ENCODE peak calls at places on chromosomes 7 and 10, in four cellular contexts. One of them, this sample, is unnamed.
A peak's percentile ranks its signal among the peaks of the same experiment; 100 is the strongest.

GRCh38 chr10:37125921-37126320 is 523 bp downstream of the ANKRD30A start:
- DNase-seq in NB4: no peak
- DNase-seq in neural progenitor cell: no peak
- DNase-seq in A549: no peak
- DNase-seq in this sample: no peak

GRCh38 chr10:24027107-24027506 is 181.8 kb upstream of the KIAA1217 start:
- DNase-seq in NB4: no peak
- DNase-seq in neural progenitor cell: no peak
- DNase-seq in A549: no peak
- DNase-seq in this sample: no peak

GRCh38 chr10:86265236-86265876 is 101.2 kb downstream of the GRID1 start:
- DNase-seq in NB4: no peak
- DNase-seq in neural progenitor cell: no peak
- DNase-seq in A549: no peak
- DNase-seq in this sample: no peak

GRCh38 chr7:44064791-44065430 is 456 bp downstream of the PGAM2 start:
- DNase-seq in NB4: no peak
- DNase-seq in neural progenitor cell: peak; percentile 11
- DNase-seq in A549: no peak
- DNase-seq in this sample: no peak

GRCh38 chr10:77363197-77363596 is 274.4 kb downstream of the KCNMA1 start:
- DNase-seq in NB4: no peak
- DNase-seq in neural progenitor cell: no peak
- DNase-seq in A549: no peak
- DNase-seq in this sample: no peak

GRCh38 chr10:13518076-13518692 is 10.6 kb downstream of the BEND7 start:
- DNase-seq in NB4: no peak
- DNase-seq in neural progenitor cell: peak; percentile 62
- DNase-seq in A549: no peak
- DNase-seq in this sample: no peak

GRCh38 chr10:31620236-31621151 is 301.5 kb downstream of the ZEB1 start:
- DNase-seq in NB4: no peak
- DNase-seq in neural progenitor cell: peak; percentile 39
- DNase-seq in A549: peak; percentile 43
- DNase-seq in this sample: no peak

GRCh38 chr7:128303624-128304023 is 40.1 kb downstream of the RBM28 start:
- DNase-seq in NB4: no peak
- DNase-seq in neural progenitor cell: no peak
- DNase-seq in A549: no peak
- DNase-seq in this sample: no peak

GRCh38 chr10:97810476-97810875 is 38.7 kb upstream of the SFRP5 start:
- DNase-seq in NB4: no peak
- DNase-seq in neural progenitor cell: no peak
- DNase-seq in A549: no peak
- DNase-seq in this sample: no peak

GRCh38 chr10:49502358-49502757 is 36.6 kb downstream of the ERCC6 start:
- DNase-seq in NB4: no peak
- DNase-seq in neural progenitor cell: no peak
- DNase-seq in A549: no peak
- DNase-seq in this sample: no peak

GRCh38 chr10:60428387-60428737 is 38.7 kb upstream of the ANK3 start:
- DNase-seq in NB4: no peak
- DNase-seq in neural progenitor cell: no peak
- DNase-seq in A549: no peak
- DNase-seq in this sample: no peak

GRCh38 chr7:63045575-63045974 is 953.1 kb upstream of the ZNF722 start:
- DNase-seq in NB4: no peak
- DNase-seq in neural progenitor cell: no peak
- DNase-seq in A549: no peak
- DNase-seq in this sample: no peak

GRCh38 chr10:6701289-6701688 is 121.2 kb upstream of the PRKCQ start:
- DNase-seq in NB4: peak; percentile 8
- DNase-seq in neural progenitor cell: peak; percentile 18
- DNase-seq in A549: no peak
- DNase-seq in this sample: no peak

GRCh38 chr10:31419394-31420063 is 100.5 kb downstream of the ZEB1 start:
- DNase-seq in NB4: peak; percentile 4
- DNase-seq in neural progenitor cell: no peak
- DNase-seq in A549: no peak
- DNase-seq in this sample: no peak

GRCh38 chr10:63120554-63120953 is 12.6 kb upstream of the NRBF2 start:
- DNase-seq in NB4: peak; percentile 43
- DNase-seq in neural progenitor cell: no peak
- DNase-seq in A549: no peak
- DNase-seq in this sample: no peak

GRCh38 chr10:35940067-35940989 is 298.2 kb upstream of the FZD8 start:
- DNase-seq in NB4: no peak
- DNase-seq in neural progenitor cell: peak; percentile 30
- DNase-seq in A549: no peak
- DNase-seq in this sample: no peak

GRCh38 chr10:34689053-34689452 is 126.0 kb downstream of the PARD3 start:
- DNase-seq in NB4: no peak
- DNase-seq in neural progenitor cell: no peak
- DNase-seq in A549: no peak
- DNase-seq in this sample: no peak

GRCh38 chr10:89556590-89556989 is 21.2 kb upstream of the SLC16A12 start:
- DNase-seq in NB4: no peak
- DNase-seq in neural progenitor cell: no peak
- DNase-seq in A549: no peak
- DNase-seq in this sample: no peak

GRCh38 chr7:65390588-65390987 is 16.9 kb downstream of the ZNF92 start:
- DNase-seq in NB4: no peak
- DNase-seq in neural progenitor cell: no peak
- DNase-seq in A549: no peak
- DNase-seq in this sample: no peak

GRCh38 chr7:132580277-132580676 is 4.0 kb upstream of the PLXNA4 start:
- DNase-seq in NB4: peak; percentile 31
- DNase-seq in neural progenitor cell: no peak
- DNase-seq in A549: peak; percentile 26
- DNase-seq in this sample: no peak

GRCh38 chr10:16989826-16990293 is 139.8 kb downstream of the CUBN start:
- DNase-seq in NB4: no peak
- DNase-seq in neural progenitor cell: no peak
- DNase-seq in A549: no peak
- DNase-seq in this sample: no peak

GRCh38 chr10:126170367-126170766 is 217.9 kb downstream of the ADAM12 start:
- DNase-seq in NB4: no peak
- DNase-seq in neural progenitor cell: no peak
- DNase-seq in A549: no peak
- DNase-seq in this sample: no peak

GRCh38 chr10:71486465-71487114 is 89.9 kb downstream of the CDH23 start:
- DNase-seq in NB4: peak; percentile 75
- DNase-seq in neural progenitor cell: peak; percentile 92
- DNase-seq in A549: no peak
- DNase-seq in this sample: no peak

GRCh38 chr10:75408911-75409885 is 7.6 kb upstream of the ZNF503 start:
- DNase-seq in NB4: peak; percentile 91
- DNase-seq in neural progenitor cell: peak; percentile 85
- DNase-seq in A549: peak; percentile 78
- DNase-seq in this sample: peak; percentile 41
- TF ChIP-seq CTCF in NB4: no peak
- TF ChIP-seq CTCF in neural progenitor cell: no peak
- TF ChIP-seq CTCF in A549: peak; percentile 7
- TF ChIP-seq CTCF in this sample: peak; percentile 7

DNA sequence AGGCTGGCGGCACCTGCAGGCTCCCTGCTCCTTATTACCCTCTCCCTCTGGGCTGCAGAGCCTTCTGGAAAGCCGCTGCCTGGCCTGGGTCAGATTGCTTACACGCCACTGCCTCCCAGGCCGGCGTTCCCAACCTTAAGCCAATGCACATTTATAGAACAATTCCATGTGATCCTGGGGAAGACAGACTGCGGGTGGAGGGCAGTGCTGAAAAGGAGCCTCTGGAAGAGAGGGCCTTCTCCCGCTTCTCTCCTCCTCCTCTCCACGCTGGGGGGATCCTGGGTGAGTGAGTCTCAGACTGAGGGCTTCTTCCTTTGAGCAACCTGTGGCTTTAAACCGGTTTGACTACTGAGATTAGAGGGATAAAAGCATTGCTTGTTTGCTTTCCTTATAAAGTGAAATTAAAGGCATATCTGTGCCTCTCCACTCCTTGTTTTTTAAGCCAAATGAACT is 5.5 kb downstream of the TACC2 start:
- DNase-seq in NB4: no peak
- DNase-seq in neural progenitor cell: peak; percentile 65
- DNase-seq in A549: no peak
- DNase-seq in this sample: peak; percentile 80
- H3K4me3 ChIP-seq in NB4: no peak overlapping the region
- H3K4me3 ChIP-seq in neural progenitor cell: no peak overlapping the region
- H3K4me3 ChIP-seq in A549: no peak overlapping the region
- H3K4me3 ChIP-seq in this sample: peak overlapping the region; percentile 22

GRCh38 chr7:50306491-50307367 is 2.2 kb downstream of the IKZF1 start:
- DNase-seq in NB4: peak; percentile 81
- DNase-seq in neural progenitor cell: peak; percentile 23
- DNase-seq in A549: no peak
- DNase-seq in this sample: no peak

GRCh38 chr7:50309736-50310135 is 5.2 kb downstream of the IKZF1 start:
- DNase-seq in NB4: no peak
- DNase-seq in neural progenitor cell: no peak
- DNase-seq in A549: no peak
- DNase-seq in this sample: no peak

GRCh38 chr7:50309130-50309478 is 4.6 kb downstream of the IKZF1 start:
- DNase-seq in NB4: peak; percentile 35
- DNase-seq in neural progenitor cell: no peak
- DNase-seq in A549: no peak
- DNase-seq in this sample: no peak

GRCh38 chr7:50307368-50308012 is 3.0 kb downstream of the IKZF1 start:
- DNase-seq in NB4: peak; percentile 88
- DNase-seq in neural progenitor cell: peak; percentile 48
- DNase-seq in A549: no peak
- DNase-seq in this sample: no peak

GRCh38 chr7:50308301-50309129 is 4.0 kb downstream of the IKZF1 start:
- DNase-seq in NB4: peak; percentile 61
- DNase-seq in neural progenitor cell: peak; percentile 31
- DNase-seq in A549: no peak
- DNase-seq in this sample: no peak
- TF ChIP-seq CTCF in NB4: no peak
- TF ChIP-seq CTCF in neural progenitor cell: no peak
- TF ChIP-seq CTCF in A549: no peak
- TF ChIP-seq CTCF in this sample: no peak

GRCh38 chr10:109934958-109935793 is 11.9 kb upstream of the XPNPEP1 start:
- DNase-seq in NB4: peak; percentile 75
- DNase-seq in neural progenitor cell: peak; percentile 88
- DNase-seq in A549: no peak
- DNase-seq in this sample: no peak

GRCh38 chr10:109939253-109939961 is 16.1 kb upstream of the XPNPEP1 start:
- DNase-seq in NB4: no peak
- DNase-seq in neural progenitor cell: no peak
- DNase-seq in A549: no peak
- DNase-seq in this sample: no peak

GRCh38 chr10:109940553-109940952 is 17.2 kb upstream of the XPNPEP1 start:
- DNase-seq in NB4: no peak
- DNase-seq in neural progenitor cell: no peak
- DNase-seq in A549: no peak
- DNase-seq in this sample: no peak

GRCh38 chr10:109940117-109940516 is 16.8 kb upstream of the XPNPEP1 start:
- DNase-seq in NB4: no peak
- DNase-seq in neural progenitor cell: no peak
- DNase-seq in A549: no peak
- DNase-seq in this sample: no peak

DNA sequence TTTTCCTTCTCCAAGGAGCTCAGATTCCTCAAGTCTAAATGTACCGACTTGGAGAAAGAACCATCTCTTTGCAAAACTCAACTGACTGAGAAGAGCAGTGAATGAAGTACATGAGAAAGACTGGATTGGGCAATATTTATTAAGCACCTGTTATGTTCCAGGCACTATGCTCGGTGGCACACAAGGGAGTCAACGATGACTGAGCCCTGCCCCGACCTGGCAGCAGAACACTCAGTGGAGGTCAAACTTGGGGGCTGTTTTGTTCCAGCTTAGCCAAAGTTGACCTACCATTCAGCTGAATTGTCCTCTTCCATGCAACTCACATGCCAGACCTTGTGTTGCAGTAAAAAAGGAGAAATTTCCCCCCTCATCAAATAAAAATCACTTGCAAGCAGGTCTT is 14.1 kb upstream of the XPNPEP1 start:
- DNase-seq in NB4: no peak
- DNase-seq in neural progenitor cell: no peak
- DNase-seq in A549: no peak
- DNase-seq in this sample: no peak
- H3K4me3 ChIP-seq in NB4: no peak overlapping the region
- H3K4me3 ChIP-seq in neural progenitor cell: no peak overlapping the region
- H3K4me3 ChIP-seq in A549: no peak overlapping the region
- H3K4me3 ChIP-seq in this sample: no peak overlapping the region

GRCh38 chr10:32713560-32713959 is 244.5 kb downstream of the ITGB1 start:
- DNase-seq in NB4: peak; percentile 3
- DNase-seq in neural progenitor cell: no peak
- DNase-seq in A549: no peak
- DNase-seq in this sample: no peak
- TF ChIP-seq CTCF in NB4: peak; percentile 12
- TF ChIP-seq CTCF in neural progenitor cell: peak; percentile 14
- TF ChIP-seq CTCF in A549: no peak
- TF ChIP-seq CTCF in this sample: peak; percentile 31

GRCh38 chr7:4645241-4645640 is 36.9 kb upstream of the FOXK1 start:
- DNase-seq in NB4: no peak
- DNase-seq in neural progenitor cell: no peak
- DNase-seq in A549: no peak
- DNase-seq in this sample: no peak

GRCh38 chr7:4641091-4641666 is 40.9 kb upstream of the FOXK1 start:
- DNase-seq in NB4: no peak
- DNase-seq in neural progenitor cell: no peak
- DNase-seq in A549: no peak
- DNase-seq in this sample: no peak

GRCh38 chr7:4638781-4639575 is 43.1 kb upstream of the FOXK1 start:
- DNase-seq in NB4: no peak
- DNase-seq in neural progenitor cell: no peak
- DNase-seq in A549: no peak
- DNase-seq in this sample: no peak

GRCh38 chr7:4642468-4643203 is 39.5 kb upstream of the FOXK1 start:
- DNase-seq in NB4: peak; percentile 53
- DNase-seq in neural progenitor cell: no peak
- DNase-seq in A549: no peak
- DNase-seq in this sample: no peak

GRCh38 chr7:4641667-4642467 is 40.2 kb upstream of the FOXK1 start:
- DNase-seq in NB4: peak; percentile 97
- DNase-seq in neural progenitor cell: peak; percentile 98
- DNase-seq in A549: peak; percentile 73
- DNase-seq in this sample: peak; percentile 80
- H3K4me3 ChIP-seq in NB4: peak overlapping the region; percentile 94
- H3K4me3 ChIP-seq in neural progenitor cell: peak overlapping the region; percentile 36
- H3K4me3 ChIP-seq in A549: peak overlapping the region; percentile 57
- H3K4me3 ChIP-seq in this sample: peak overlapping the region; percentile 76

This sample was measured in LNCaP clone FGC.